ENCODE peak calls at places on chromosomes 2 and 18, in four cellular contexts. K is GM12878, O is HepG2, T is K562. Z is an unnamed sample.

GRCh38 chr18:48979944-48980890 is 29.5 kb upstream of the SMAD7 start:
- DNase-seq in K (no peak), O (peak), T (no peak), Z (no peak)

GRCh38 chr18:28390022-28390421 is 213.1 kb upstream of the CDH2 start:
- DNase-seq in K (no peak), O (no peak), T (no peak), Z (no peak)

GRCh38 chr2:67572721-67573485 is 175.8 kb downstream of the ETAA1 start:
- DNase-seq in K (no peak), O (no peak), T (no peak), Z (no peak)

GRCh38 chr2:30886101-30886500 is 78.9 kb upstream of the CAPN13 start:
- DNase-seq in K (no peak), O (no peak), T (no peak), Z (no peak)

GRCh38 chr2:226797989-226798421 is 1.6 kb downstream of the IRS1 start:
- DNase-seq in K (no peak), O (no peak), T (no peak), Z (peak)

GRCh38 chr2:130869441-130870160 is 32.9 kb downstream of the ARHGEF4 start:
- DNase-seq in K (no peak), O (no peak), T (no peak), Z (no peak)

GRCh38 chr2:68997401-68997800 is 15.6 kb upstream of the ANTXR1 start:
- DNase-seq in K (no peak), O (no peak), T (no peak), Z (no peak)

GRCh38 chr18:28013064-28013463 is 163.9 kb downstream of the CDH2 start:
- DNase-seq in K (no peak), O (peak), T (no peak), Z (no peak)

GRCh38 chr2:1643220-1643619 is 101.1 kb downstream of the PXDN start:
- DNase-seq in K (no peak), O (no peak), T (no peak), Z (no peak)

GRCh38 chr2:96485751-96486643 is 19.2 kb downstream of the NEURL3 start:
- DNase-seq in K (peak), O (peak), T (no peak), Z (peak)

GRCh38 chr18:80167331-80167730 is 58.3 kb downstream of the ADNP2 start:
- DNase-seq in K (no peak), O (no peak), T (no peak), Z (no peak)

GRCh38 chr2:46439582-46439981 is 39.8 kb upstream of the TMEM247 start:
- DNase-seq in K (no peak), O (peak), T (peak), Z (no peak)

GRCh38 chr18:5421981-5422380 is 121.8 kb downstream of the EPB41L3 start:
- DNase-seq in K (no peak), O (no peak), T (no peak), Z (no peak)

GRCh38 chr2:148814143-148814852 is 60.7 kb upstream of the KIF5C start:
- DNase-seq in K (no peak), O (no peak), T (no peak), Z (no peak)

GRCh38 chr2:137508739-137509384 is 455.4 kb upstream of the HNMT start:
- DNase-seq in K (no peak), O (no peak), T (no peak), Z (no peak)

GRCh38 chr2:80302465-80303005 is 2.0 kb downstream of the LRRTM1 start:
- DNase-seq in K (no peak), O (no peak), T (no peak), Z (peak)

GRCh38 chr2:180374502-180375281 is 367.6 kb upstream of the CWC22 start:
- DNase-seq in K (no peak), O (no peak), T (no peak), Z (no peak)

GRCh38 chr2:147013696-147014392 is 831.0 kb upstream of the ACVR2A start:
- DNase-seq in K (no peak), O (no peak), T (no peak), Z (no peak)

GRCh38 chr18:50878345-50879301 is at the start of gene ME2:
- DNase-seq in K (peak), O (peak), T (peak), Z (peak)

GRCh38 chr2:41066168-41066567 is 614.3 kb upstream of the SLC8A1 start:
- DNase-seq in K (no peak), O (no peak), T (no peak), Z (no peak)

GRCh38 chr2:41061371-41061770 is 609.5 kb upstream of the SLC8A1 start:
- DNase-seq in K (no peak), O (no peak), T (no peak), Z (no peak)
- TF ChIP-seq ETV6 in K (no peak), O (no peak), T (no peak), Z (no peak)

GRCh38 chr2:117832332-117832731 is 17.8 kb downstream of the DDX18 start:
- DNase-seq in K (no peak), O (no peak), T (no peak), Z (no peak)

GRCh38 chr2:117834992-117835391 is 20.5 kb downstream of the DDX18 start:
- DNase-seq in K (no peak), O (no peak), T (no peak), Z (no peak)

GRCh38 chr2:117833911-117834310 is 19.4 kb downstream of the DDX18 start:
- DNase-seq in K (no peak), O (no peak), T (no peak), Z (no peak)

GRCh38 chr2:117835990-117836760 is 21.7 kb downstream of the DDX18 start:
- DNase-seq in K (no peak), O (peak), T (peak), Z (peak)

GRCh38 chr2:117832905-117833613 is 18.6 kb downstream of the DDX18 start:
- DNase-seq in K (no peak), O (no peak), T (no peak), Z (peak)
- TF ChIP-seq SP1 in K (no peak), O (no peak), T (no peak), Z (no peak)

GRCh38 chr18:45324489-45325111 is 290.7 kb upstream of the SLC14A2 start:
- DNase-seq in K (no peak), O (no peak), T (no peak), Z (peak)
- TF ChIP-seq ETV6 in K (no peak), O (no peak), T (no peak), Z (no peak)

DNA sequence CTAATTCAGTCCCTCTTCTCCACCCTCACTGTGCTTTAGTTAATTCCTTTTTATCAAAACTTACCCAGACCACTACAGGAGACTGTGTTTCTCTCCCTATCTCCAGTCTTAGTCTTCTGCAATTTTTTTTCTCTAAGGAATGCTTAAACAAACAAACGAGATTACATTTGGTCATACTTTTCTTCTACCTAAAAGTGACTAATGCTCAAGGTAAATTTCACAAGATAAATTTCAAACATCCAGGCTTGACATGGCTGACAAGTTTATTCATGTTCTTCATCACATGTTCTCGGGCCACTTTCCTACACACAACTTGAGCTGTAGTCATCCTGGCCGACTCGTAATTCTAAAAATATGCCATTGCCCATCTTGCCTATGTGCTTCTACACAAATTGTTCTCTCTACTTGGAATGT is 23.2 kb upstream of the ACSL3 start:
- DNase-seq in K (no peak), O (peak), T (no peak), Z (no peak)
- TF ChIP-seq SP1 in K (no peak), O (no peak), T (no peak), Z (no peak)

GRCh38 chr2:23633966-23634365 is 249.0 kb downstream of the KLHL29 start:
- DNase-seq in K (no peak), O (no peak), T (no peak), Z (no peak)

GRCh38 chr2:23639406-23639982 is 254.5 kb downstream of the KLHL29 start:
- DNase-seq in K (no peak), O (no peak), T (no peak), Z (no peak)

GRCh38 chr2:23637011-23637778 is 252.2 kb downstream of the KLHL29 start:
- DNase-seq in K (no peak), O (no peak), T (no peak), Z (no peak)

GRCh38 chr2:23635666-23636340 is 250.8 kb downstream of the KLHL29 start:
- DNase-seq in K (no peak), O (no peak), T (no peak), Z (no peak)

GRCh38 chr2:23636412-23636811 is 251.4 kb downstream of the KLHL29 start:
- DNase-seq in K (no peak), O (peak), T (peak), Z (peak)
- TF ChIP-seq ETV6 in K (no peak), O (no peak), T (no peak), Z (no peak)

DNA sequence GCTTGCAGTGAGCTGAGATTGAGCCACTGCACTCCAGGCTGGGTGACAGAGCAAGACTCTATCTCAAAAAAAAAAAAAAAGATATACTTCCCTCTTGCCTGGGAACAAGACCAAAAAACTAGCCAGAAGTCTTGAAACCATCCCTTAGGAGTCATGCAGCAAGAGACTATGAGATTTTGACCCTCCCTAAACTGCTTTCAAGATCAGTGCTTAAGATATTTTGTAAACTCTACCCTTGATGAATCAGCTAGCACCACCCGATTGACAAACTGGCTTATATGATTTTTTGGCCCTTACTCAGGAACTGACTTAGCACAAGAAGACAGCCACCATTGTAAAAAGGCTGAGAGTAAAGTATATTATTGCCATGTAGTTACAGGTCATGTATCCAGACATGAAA is 3.8 kb downstream of the SULT1C3 start:
- DNase-seq in K (no peak), O (no peak), T (no peak), Z (no peak)
- TF ChIP-seq SP1 in K (no peak), O (no peak), T (no peak), Z (no peak)

GRCh38 chr2:200615247-200615646 is 29.4 kb downstream of the AOX1 start:
- DNase-seq in K (no peak), O (peak), T (no peak), Z (no peak)

GRCh38 chr2:200616656-200617055 is 30.8 kb downstream of the AOX1 start:
- DNase-seq in K (no peak), O (no peak), T (no peak), Z (no peak)

GRCh38 chr2:200617089-200618050 is 31.6 kb downstream of the AOX1 start:
- DNase-seq in K (no peak), O (no peak), T (no peak), Z (no peak)

GRCh38 chr2:200618051-200618419 is 32.2 kb downstream of the AOX1 start:
- DNase-seq in K (no peak), O (no peak), T (no peak), Z (no peak)

DNA sequence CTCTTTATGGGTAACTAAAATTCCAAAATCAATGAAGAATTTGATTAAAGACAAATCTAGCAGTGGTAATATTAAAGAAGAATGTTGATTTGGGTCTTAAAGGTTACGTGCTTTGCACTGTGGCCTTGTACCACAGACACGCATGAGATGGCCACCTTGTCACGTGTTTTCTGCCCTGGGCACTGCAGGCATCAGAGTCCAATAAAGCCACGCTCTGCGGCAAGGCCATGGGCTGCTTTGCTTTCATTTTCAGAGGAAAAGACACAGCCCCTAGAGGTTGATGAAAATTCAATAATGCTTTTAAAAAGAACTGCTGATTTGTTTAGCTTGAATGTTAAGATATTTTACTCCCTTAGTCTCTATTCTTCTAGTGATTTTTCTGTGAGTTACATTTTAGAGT is 30.4 kb downstream of the AOX1 start:
- DNase-seq in K (no peak), O (no peak), T (no peak), Z (no peak)
- TF ChIP-seq ETV6 in K (no peak), O (no peak), T (no peak), Z (no peak)

Z was measured in WTC11.